ENCODE peak calls at places on chromosomes 4 and X, in eight cellular contexts. U is Caco-2, Z is tibial artery, O is HCT116, J is PC-9, N is right cardiac atrium, G is aorta, C is Peyer's patch. B is an unnamed sample.
A peak's percentile ranks its signal among the peaks of the same experiment; 100 is the strongest.

GRCh38 chrX:154409222-154409871 is at the start of gene DNASE1L1:
- DNase-seq in J (peak; percentile 98), U (peak; percentile 79), N (peak; percentile 93), Z (peak; percentile 96), G (peak; percentile 97), C (peak; percentile 88), O (no peak), B (peak; percentile 96)

GRCh38 chr4:16750882-16751642 is 147.4 kb downstream of the LDB2 start:
- DNase-seq in O (no peak), G (no peak), C (no peak), U (no peak), J (no peak), N (no peak), Z (no peak), B (no peak)

GRCh38 chrX:102154218-102154860 is 1.4 kb downstream of the BEX5 start:
- DNase-seq in U (no peak), N (no peak), Z (no peak), G (no peak), C (no peak), O (no peak), J (no peak), B (no peak)

GRCh38 chr4:125313497-125313896 is 1.3 kb upstream of the FAT4 start:
- DNase-seq in O (peak; percentile 85), G (no peak), U (peak; percentile 74), Z (no peak), C (no peak), J (peak; percentile 49), N (no peak), B (peak; percentile 87)

GRCh38 chr4:37890501-37891220 is at the start of gene TBC1D1:
- DNase-seq in U (no peak), Z (peak; percentile 95), C (peak; percentile 76), O (no peak), G (peak; percentile 76), N (peak; percentile 89), J (peak; percentile 55), B (no peak)

GRCh38 chrX:148741441-148741840 is 241.0 kb downstream of the AFF2 start:
- DNase-seq in O (no peak), U (no peak), Z (no peak), J (no peak), G (no peak), C (no peak), N (peak; percentile 40), B (no peak)

GRCh38 chr4:11914406-11914805 is 485.7 kb upstream of the HS3ST1 start:
- DNase-seq in U (no peak), G (no peak), C (no peak), O (no peak), Z (no peak), N (no peak), J (no peak), B (no peak)

GRCh38 chr4:56424697-56425514 is 10.5 kb downstream of the PPAT start:
- DNase-seq in N (no peak), Z (no peak), O (no peak), J (no peak), G (no peak), C (no peak), U (peak; percentile 17), B (no peak)

GRCh38 chr4:123889376-123889945 is 492.9 kb downstream of the SPRY1 start:
- DNase-seq in U (no peak), N (peak; percentile 46), G (no peak), O (no peak), C (no peak), Z (no peak), J (no peak), B (no peak)

GRCh38 chr4:186621959-186622553 is 66.7 kb upstream of the MTNR1A start:
- DNase-seq in N (no peak), Z (no peak), O (no peak), C (no peak), U (peak; percentile 79), J (peak; percentile 64), G (no peak), B (peak; percentile 89)

GRCh38 chrX:22365460-22365859 is 92.7 kb downstream of the CBLL2 start:
- DNase-seq in J (peak; percentile 55), N (no peak), G (no peak), U (no peak), C (no peak), O (peak; percentile 86), Z (no peak), B (peak; percentile 25)

GRCh38 chr4:153645183-153645582 is 38.9 kb upstream of the TLR2 start:
- DNase-seq in G (no peak), O (no peak), J (no peak), U (no peak), C (no peak), Z (no peak), N (no peak), B (no peak)

GRCh38 chr4:139922625-139923024 is 231.4 kb downstream of the MAML3 start:
- DNase-seq in C (no peak), U (no peak), N (peak; percentile 41), O (no peak), J (no peak), Z (no peak), G (no peak), B (no peak)

GRCh38 chr4:54587107-54587506 is 70.7 kb upstream of the KIT start:
- DNase-seq in O (no peak), G (no peak), U (no peak), C (no peak), N (no peak), Z (no peak), J (no peak), B (no peak)

GRCh38 chr4:104015680-104016079 is 295.9 kb upstream of the TACR3 start:
- DNase-seq in C (no peak), O (peak; percentile 28), U (no peak), N (no peak), G (no peak), J (peak; percentile 1), Z (no peak), B (no peak)

GRCh38 chrX:107000013-107000515 is at the start of gene MORC4:
- DNase-seq in N (peak; percentile 91), O (peak; percentile 67), Z (peak; percentile 87), G (peak; percentile 87), U (peak; percentile 94), C (peak; percentile 85), J (peak; percentile 91), B (peak; percentile 45)

GRCh38 chrX:130216312-130216711 is 44.5 kb downstream of the RAB33A start:
- DNase-seq in O (no peak), G (no peak), U (no peak), Z (no peak), C (no peak), N (no peak), J (no peak), B (peak; percentile 1)
- H3K27me3 ChIP-seq in O (no peaks in the 10 kb centered on the region), G (no peaks in the 10 kb centered on the region), U (no peaks in the 10 kb centered on the region), Z (no peaks in the 10 kb centered on the region), C (no peaks in the 10 kb centered on the region), N (no peaks in the 10 kb centered on the region), J (no peaks in the 10 kb centered on the region), B (no peaks in the 10 kb centered on the region)

DNA sequence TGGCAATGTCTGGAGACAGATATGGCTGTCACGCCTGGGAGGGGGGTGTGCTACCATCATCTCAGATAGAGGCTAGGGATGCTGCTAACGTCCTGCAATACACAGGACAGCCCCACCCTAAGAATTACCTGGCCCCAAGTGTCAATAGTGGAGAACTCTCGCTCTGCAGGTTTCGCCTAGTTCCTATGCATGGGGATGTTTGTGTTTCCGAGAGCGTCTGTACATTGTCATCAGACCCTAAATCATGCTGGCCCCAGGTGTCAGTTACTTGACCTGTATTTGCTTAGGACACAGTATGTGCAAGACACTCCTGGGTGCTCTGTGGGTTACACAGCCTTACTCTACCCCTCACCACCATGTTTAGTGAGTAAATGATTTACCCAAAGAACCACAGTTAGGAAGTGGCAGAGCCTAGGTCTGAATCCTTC is 90.8 kb downstream of the AFF1 start:
- DNase-seq in N (no peak), Z (no peak), G (no peak), C (no peak), U (peak; percentile 91), O (no peak), J (no peak), B (no peak)
- H3K4me1 ChIP-seq in N (peaks cover 24% of the 10 kb centered on the region), Z (peaks cover 54% of the 10 kb centered on the region), G (peaks cover 15% of the 10 kb centered on the region), C (peaks cover 68% of the 10 kb centered on the region), U (peaks cover 57% of the 10 kb centered on the region), O (no peaks in the 10 kb centered on the region), J (no peaks in the 10 kb centered on the region), B (peaks cover under 1% of the 10 kb centered on the region)

DNA sequence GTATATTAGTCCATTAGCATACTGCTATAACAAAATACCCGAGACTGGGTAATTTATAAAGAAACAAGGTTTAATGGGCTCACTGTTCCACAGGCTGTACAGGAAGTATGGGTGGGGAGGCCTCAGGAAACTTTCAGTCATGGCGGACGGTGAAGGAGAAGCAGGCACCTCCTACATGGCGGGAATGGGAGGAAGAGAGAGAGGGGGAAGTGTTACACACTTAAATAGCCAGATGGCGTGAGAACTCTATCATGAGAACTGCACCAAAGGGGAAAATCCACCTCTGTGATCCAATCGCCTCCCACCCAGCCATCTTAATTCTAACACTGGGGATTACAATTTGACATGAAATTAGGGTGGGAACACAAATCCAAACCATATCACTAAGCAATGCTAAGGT is 98.9 kb upstream of the SH3RF1 start:
- DNase-seq in U (peak; percentile 3), O (no peak), G (no peak), Z (no peak), J (no peak), N (no peak), C (no peak), B (no peak)
- H3K27me3 ChIP-seq in U (no peaks in the 10 kb centered on the region), O (no peaks in the 10 kb centered on the region), G (no peaks in the 10 kb centered on the region), Z (no peaks in the 10 kb centered on the region), J (no peaks in the 10 kb centered on the region), N (no peaks in the 10 kb centered on the region), C (no peaks in the 10 kb centered on the region), B (no peaks in the 10 kb centered on the region)

DNA sequence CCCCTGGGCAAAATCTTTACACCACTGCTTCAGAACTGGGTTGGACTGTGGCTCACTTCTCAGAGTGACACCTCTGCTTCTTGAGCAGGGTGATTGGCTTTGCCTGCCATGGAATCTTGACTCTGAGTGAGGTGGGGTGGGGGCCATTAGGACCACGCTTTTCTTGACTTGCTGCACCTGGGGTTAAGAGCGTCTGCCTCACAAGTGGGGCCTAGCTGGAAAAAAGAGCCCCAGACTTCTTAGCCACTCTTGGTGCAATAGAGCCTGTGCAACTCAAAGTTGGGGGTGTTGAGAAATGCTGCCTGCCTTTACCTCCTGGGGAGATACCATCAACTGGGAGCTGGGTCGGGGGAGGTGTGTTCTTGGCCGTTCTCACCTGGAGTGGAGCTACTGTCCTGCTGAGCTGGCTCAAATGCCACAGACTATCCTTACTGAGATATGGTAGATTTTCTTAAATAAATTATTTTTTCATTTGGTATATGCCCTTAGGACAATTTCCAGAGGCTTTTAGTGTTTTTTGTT is 23.5 kb downstream of the USP9X start:
- DNase-seq in G (no peak), C (no peak), U (no peak), Z (no peak), N (no peak), J (no peak), O (no peak), B (no peak)
- H3K4me1 ChIP-seq in G (no peaks in the 10 kb centered on the region), C (no peaks in the 10 kb centered on the region), U (peaks cover 4% of the 10 kb centered on the region), Z (no peaks in the 10 kb centered on the region), N (peaks cover 9% of the 10 kb centered on the region), J (no peaks in the 10 kb centered on the region), O (peaks cover 15% of the 10 kb centered on the region), B (no peaks in the 10 kb centered on the region)

DNA sequence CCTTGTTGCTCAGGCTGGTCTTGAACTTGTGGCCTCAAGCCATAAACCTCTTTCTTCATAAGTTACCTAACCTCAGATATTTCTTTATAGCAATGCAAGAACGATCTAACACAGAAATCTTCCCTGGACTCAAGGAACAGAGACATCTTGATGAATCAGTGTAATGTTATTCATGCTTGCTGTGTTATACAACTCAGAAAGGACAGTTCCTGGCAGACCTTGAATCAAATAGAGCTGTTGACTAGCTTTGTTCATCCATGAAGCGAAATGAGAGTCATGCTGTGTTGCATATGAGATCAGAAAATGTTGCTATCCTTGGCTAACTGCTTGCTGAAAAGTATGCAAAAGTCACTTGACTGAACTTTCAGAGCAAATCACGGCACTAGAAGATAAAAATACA is 72.6 kb upstream of the ARHGAP24 start:
- DNase-seq in O (no peak), J (no peak), N (no peak), C (no peak), G (no peak), Z (no peak), U (no peak), B (no peak)
- H3K27me3 ChIP-seq in O (no peaks in the 10 kb centered on the region), J (no peaks in the 10 kb centered on the region), N (no peaks in the 10 kb centered on the region), C (no peaks in the 10 kb centered on the region), G (no peaks in the 10 kb centered on the region), Z (no peaks in the 10 kb centered on the region), U (no peaks in the 10 kb centered on the region), B (no peaks in the 10 kb centered on the region)

B was measured in SJSA1.